ENCODE peak calls at places on chromosomes 16 and 17, in four cellular contexts. U is stimulated activated CD8-positive, alpha-beta memory T cell treated with anti-CD3 and anti-CD28 coated beads, Interleukin-15, amount 100 ng/mL, for 24 hours; F is esophagus squamous epithelium; E is astrocyte of the spinal cord. R is an unnamed sample.

GRCh38 chr17:70995997-70996396 is 826.7 kb downstream of the KCNJ2 start:
- DNase-seq in U (no peak), F (no peak), E (no peak), R (no peak)

GRCh38 chr16:84995666-84996065 is 15.7 kb downstream of the ZDHHC7 start:
- DNase-seq in U (no peak), F (no peak), E (no peak), R (no peak)

GRCh38 chr17:64328875-64329405 is 61.7 kb downstream of the PECAM1 start:
- DNase-seq in U (no peak), F (no peak), E (no peak), R (no peak)

GRCh38 chr17:64411999-64412771 is 21.5 kb upstream of the PECAM1 start:
- DNase-seq in U (no peak), F (no peak), E (peak), R (peak)

GRCh38 chr17:82647593-82648164 is 565 bp downstream of the WDR45B start:
- DNase-seq in U (peak), F (no peak), E (no peak), R (peak)

GRCh38 chr16:19044781-19045180 is 22.6 kb upstream of the COQ7 start:
- DNase-seq in U (no peak), F (no peak), E (no peak), R (no peak)

GRCh38 chr17:9151091-9151490 is 129.8 kb downstream of the NTN1 start:
- DNase-seq in U (no peak), F (no peak), E (no peak), R (no peak)

GRCh38 chr17:8151641-8152111 is 528 bp downstream of the PER1 start:
- DNase-seq in U (no peak), F (no peak), E (peak), R (peak)

R was measured in astrocyte of the hippocampus.